ENCODE peak calls at places on chromosome 19, in nine cellular contexts. T is lower lobe of right lung; B is Caco-2; R is mucosa of descending colon; Q is esophagus squamous epithelium; E is AG09309; V is heart left ventricle; Y is CD8-positive, alpha-beta T cell; L is sigmoid colon. W is an unnamed sample.

GRCh38 chr19:19385900-19386339 is 19.6 kb upstream of the GATAD2A start:
- DNase-seq in L (no peak), Q (no peak), V (no peak), E (no peak), Y (peak; percentile 37), R (no peak), T (peak; percentile 76), B (no peak), W (no peak)

GRCh38 chr19:46492841-46493235 is 2.8 kb downstream of the PNMA8B start:
- DNase-seq in L (no peak), Y (no peak), R (no peak), B (no peak), E (no peak), V (no peak), Q (no peak), T (no peak), W (no peak)

GRCh38 chr19:47778954-47779351 is 450 bp downstream of the SELENOW start:
- DNase-seq in V (peak; percentile 55), Q (no peak), R (peak; percentile 72), L (peak; percentile 85), Y (no peak), B (no peak), E (no peak), T (no peak), W (peak; percentile 60)

GRCh38 chr19:45637890-45638667 is 1.1 kb downstream of the EML2 start:
- DNase-seq in V (no peak), R (peak; percentile 80), L (no peak), E (no peak), Y (no peak), B (no peak), T (no peak), Q (no peak), W (no peak)

GRCh38 chr19:5102520-5102919 is 133.6 kb downstream of the KDM4B start:
- DNase-seq in V (no peak), R (no peak), T (no peak), Q (no peak), B (no peak), E (no peak), L (no peak), Y (no peak), W (no peak)

GRCh38 chr19:57271280-57271679 is 9.0 kb upstream of the ZNF460 start:
- DNase-seq in R (no peak), E (no peak), L (no peak), Q (no peak), Y (no peak), V (no peak), B (no peak), T (no peak), W (no peak)

GRCh38 chr19:45492627-45493470 is 4.0 kb downstream of the RTN2 start:
- DNase-seq in L (peak; percentile 92), E (no peak), T (no peak), B (peak; percentile 68), Y (no peak), V (peak; percentile 76), R (peak; percentile 57), Q (no peak), W (no peak)

GRCh38 chr19:24029941-24030636 is 56.9 kb upstream of the ZNF254 start:
- DNase-seq in R (no peak), B (no peak), T (no peak), Y (no peak), V (no peak), Q (no peak), L (no peak), E (no peak), W (no peak)

GRCh38 chr19:41149831-41150230 is 35.6 kb downstream of the CYP2F1 start:
- DNase-seq in Q (no peak), Y (no peak), T (no peak), L (no peak), B (no peak), V (no peak), E (no peak), R (no peak), W (no peak)

GRCh38 chr19:38061294-38061693 is 154.3 kb downstream of the SIPA1L3 start:
- DNase-seq in L (no peak), R (no peak), V (no peak), Q (no peak), T (no peak), Y (no peak), B (no peak), E (no peak), W (no peak)

GRCh38 chr19:5914946-5915781 is 1.1 kb downstream of the CAPS start:
- DNase-seq in L (no peak), T (peak; percentile 69), Q (no peak), R (peak; percentile 62), E (no peak), V (no peak), B (peak; percentile 81), Y (no peak), W (no peak)

GRCh38 chr19:1253514-1254080 is 5.2 kb downstream of the MIDN start:
- DNase-seq in R (no peak), E (no peak), V (no peak), L (no peak), Q (no peak), Y (no peak), T (no peak), B (peak; percentile 95), W (no peak)

GRCh38 chr19:51784922-51785690 is 9.9 kb upstream of the FPR3 start:
- DNase-seq in Y (no peak), B (no peak), T (peak; percentile 78), Q (no peak), E (peak; percentile 86), L (peak; percentile 84), R (peak; percentile 51), V (peak; percentile 62), W (peak; percentile 90)

GRCh38 chr19:33274663-33275558 is 27.4 kb downstream of the CEBPA start:
- DNase-seq in R (no peak), T (no peak), E (no peak), Y (no peak), L (no peak), V (no peak), Q (no peak), B (no peak), W (no peak)

GRCh38 chr19:49145485-49146407 is 9.4 kb downstream of the HRC start:
- DNase-seq in T (peak; percentile 82), V (peak; percentile 81), E (peak; percentile 20), L (peak; percentile 83), R (peak; percentile 91), Y (peak; percentile 69), B (peak; percentile 81), Q (no peak), W (peak; percentile 91)

GRCh38 chr19:20359933-20360720 is 193.1 kb downstream of the ZNF486 start:
- DNase-seq in T (no peak), Y (no peak), R (no peak), B (no peak), Q (no peak), E (no peak), V (no peak), L (no peak), W (no peak)

GRCh38 chr19:49421878-49422202 is 1.4 kb downstream of the PTH2 start:
- DNase-seq in Q (no peak), R (no peak), E (no peak), Y (no peak), B (no peak), T (no peak), L (no peak), V (no peak), W (no peak)

GRCh38 chr19:46717034-46717715 is at the start of gene PRKD2:
- DNase-seq in Y (peak; percentile 86), L (peak; percentile 96), E (peak; percentile 34), B (peak; percentile 95), V (peak; percentile 94), R (peak; percentile 93), T (peak; percentile 92), Q (no peak), W (peak; percentile 92)

GRCh38 chr19:56837004-56837403 is 3.5 kb downstream of the PEG3 start:
- DNase-seq in Y (no peak), E (no peak), R (no peak), Q (no peak), B (no peak), V (peak; percentile 11), L (no peak), T (no peak), W (no peak)

GRCh38 chr19:35149463-35149862 is 5.1 kb upstream of the FXYD5 start:
- DNase-seq in T (no peak), E (no peak), B (no peak), Q (no peak), V (no peak), Y (no peak), L (no peak), R (no peak), W (no peak)

GRCh38 chr19:35150445-35150844 is 4.1 kb upstream of the FXYD5 start:
- DNase-seq in E (no peak), Y (no peak), V (no peak), R (no peak), T (no peak), Q (no peak), L (no peak), B (no peak), W (no peak)

GRCh38 chr19:35154535-35155406 is at the start of gene FXYD5:
- DNase-seq in R (peak; percentile 66), E (peak; percentile 49), Y (peak; percentile 59), L (peak; percentile 85), B (peak; percentile 47), Q (no peak), T (peak; percentile 84), V (peak; percentile 76), W (peak; percentile 85)

GRCh38 chr19:35153701-35154534 is 617 bp upstream of the FXYD5 start:
- DNase-seq in R (no peak), T (peak; percentile 68), Q (no peak), B (peak; percentile 72), Y (peak; percentile 71), E (no peak), V (peak; percentile 37), L (peak; percentile 71), W (no peak)

GRCh38 chr19:35151273-35152065 is 3.1 kb upstream of the FXYD5 start:
- DNase-seq in R (no peak), Y (no peak), B (no peak), L (no peak), Q (no peak), T (no peak), E (no peak), V (no peak), W (no peak)
- TF ChIP-seq CTCF in R (no peak), Y (no peak), B (no peak), L (no peak), Q (no peak), T (no peak), E (no peak), V (no peak), W (no peak)

GRCh38 chr19:2461751-2462634 is 5.2 kb upstream of the LMNB2 start:
- DNase-seq in T (peak; percentile 58), E (no peak), Y (peak; percentile 24), Q (no peak), V (no peak), R (peak; percentile 59), B (no peak), L (no peak), W (no peak)
- H3K4me3 ChIP-seq in T (peak overlapping the region; percentile 67), E (peak overlapping the region; percentile 64), Y (peak overlapping the region; percentile 76), Q (peak overlapping the region; percentile 68), V (peak overlapping the region; percentile 59), R (no peak overlapping the region), B (no peak overlapping the region), L (peak overlapping the region; percentile 39), W (peak overlapping the region; percentile 30)

GRCh38 chr19:15471639-15472101 is 7.3 kb upstream of the RASAL3 start:
- DNase-seq in E (no peak), B (no peak), V (no peak), Y (no peak), T (no peak), R (no peak), L (peak; percentile 36), Q (no peak), W (no peak)
- TF ChIP-seq CTCF in E (no peak), B (no peak), V (no peak), Y (no peak), T (no peak), R (no peak), L (no peak), Q (no peak), W (no peak)

GRCh38 chr19:35714601-35715354 is 3.0 kb upstream of the KMT2B start:
- DNase-seq in Q (no peak), R (no peak), E (no peak), L (no peak), T (no peak), B (no peak), V (no peak), Y (no peak), W (no peak)
- H3K4me3 ChIP-seq in Q (no peak overlapping the region), R (no peak overlapping the region), E (no peak overlapping the region), L (no peak overlapping the region), T (no peak overlapping the region), B (peak overlapping the region; percentile 91), V (no peak overlapping the region), Y (no peak overlapping the region), W (no peak overlapping the region)